ENCODE peak calls at places on chromosomes 4 and X, in five cellular contexts. E is AG09309, A is foreskin melanocyte, V is WTC11, Q is type B pancreatic cell. F is an unnamed sample.

GRCh38 chr4:4865705-4866123 is 6.2 kb downstream of the MSX1 start:
- DNase-seq in E (no peak), A (no peak), V (no peak), Q (no peak), F (no peak)

GRCh38 chr4:110753461-110753860 is 130.6 kb upstream of the PITX2 start:
- DNase-seq in E (no peak), A (no peak), V (no peak), Q (no peak), F (no peak)

GRCh38 chr4:85953651-85954018 is 406.2 kb downstream of the MAPK10 start:
- DNase-seq in E (no peak), A (peak), V (no peak), Q (no peak), F (no peak)

GRCh38 chrX:136538811-136539210 is 6.8 kb downstream of the VGLL1 start:
- DNase-seq in E (no peak), A (no peak), V (no peak), Q (no peak), F (no peak)

GRCh38 chr4:141660880-141661279 is 24.5 kb downstream of the IL15 start:
- DNase-seq in E (no peak), A (no peak), V (no peak), Q (no peak), F (no peak)

GRCh38 chr4:76984127-76984526 is 34.6 kb downstream of the SEPTIN11 start:
- DNase-seq in E (no peak), A (no peak), V (no peak), Q (no peak), F (no peak)

GRCh38 chrX:1391370-1391706 is 575 bp downstream of the SLC25A6 start:
- DNase-seq in E (no peak), A (no peak), V (peak), Q (no peak), F (no peak)

GRCh38 chr4:181792641-181793612 is 450.3 kb upstream of the TENM3 start:
- DNase-seq in E (no peak), A (no peak), V (no peak), Q (no peak), F (no peak)

GRCh38 chr4:135411251-135411650 is 1209.7 kb upstream of the PABPC4L start:
- DNase-seq in E (no peak), A (no peak), V (no peak), Q (no peak), F (no peak)

GRCh38 chrX:136691028-136691809 is 43.3 kb downstream of the CD40LG start:
- DNase-seq in E (no peak), A (no peak), V (no peak), Q (no peak), F (no peak)

F was measured in fibroblast of the conjunctiva.